ENCODE peak calls at places on chromosomes 5 and 9, in six cellular contexts. L, A, Y, S, H and J are unnamed samples. For H3K27me3, the result is how much of the 10 kb centered on the place peaks cover.

GRCh38 chr5:151042453-151043093 is 22.2 kb downstream of the GPX3 start:
- DNase-seq in L (no peak), A (no peak), Y (no peak), S (no peak), H (no peak), J (no peak)

GRCh38 chr9:36092509-36093215 is 43.9 kb upstream of the GLIPR2 start:
- DNase-seq in L (peak), A (no peak), Y (no peak), S (no peak), H (no peak), J (no peak)

GRCh38 chr9:88052446-88052845 is 78.1 kb upstream of the CDK20 start:
- DNase-seq in L (no peak), A (no peak), Y (no peak), S (no peak), H (no peak), J (no peak)

GRCh38 chr9:120676767-120677402 is 37.4 kb downstream of the MEGF9 start:
- DNase-seq in L (no peak), A (no peak), Y (no peak), S (no peak), H (no peak), J (no peak)

GRCh38 chr5:83494102-83494620 is 22.6 kb downstream of the VCAN start:
- DNase-seq in L (no peak), A (no peak), Y (no peak), S (no peak), H (no peak), J (no peak)

GRCh38 chr9:761155-761792 is 80.2 kb upstream of the DMRT1 start:
- DNase-seq in L (no peak), A (peak), Y (no peak), S (no peak), H (no peak), J (no peak)

GRCh38 chr5:139481580-139482049 is 943 bp downstream of the STING1 start:
- DNase-seq in L (no peak), A (no peak), Y (no peak), S (no peak), H (peak), J (no peak)

GRCh38 chr5:23303433-23303832 is 204.0 kb upstream of the PRDM9 start:
- DNase-seq in L (no peak), A (no peak), Y (no peak), S (no peak), H (no peak), J (no peak)

GRCh38 chr9:130938652-130939404 is at the start of gene FIBCD1:
- DNase-seq in L (no peak), A (no peak), Y (peak), S (no peak), H (peak), J (no peak)

GRCh38 chr5:83077662-83078261 is 415 bp downstream of the XRCC4 start:
- DNase-seq in L (no peak), A (peak), Y (no peak), S (no peak), H (no peak), J (no peak)

GRCh38 chr5:176436641-176437040 is 11.5 kb upstream of the FAF2 start:
- DNase-seq in L (no peak), A (peak), Y (no peak), S (no peak), H (no peak), J (no peak)

GRCh38 chr9:23683021-23683431 is 143.0 kb downstream of the ELAVL2 start:
- DNase-seq in L (no peak), A (no peak), Y (no peak), S (no peak), H (no peak), J (no peak)

GRCh38 chr5:155711882-155712281 is 615.1 kb upstream of the SGCD start:
- DNase-seq in L (no peak), A (no peak), Y (no peak), S (no peak), H (no peak), J (no peak)
- H3K27me3 ChIP-seq in L (under half), A (under half), Y (under half), S (under half), H (under half), J (under half)

GRCh38 chr5:10424124-10424731 is 17.5 kb upstream of the ROPN1L start:
- DNase-seq in L (no peak), A (peak), Y (peak), S (no peak), H (peak), J (no peak)
- TF ChIP-seq CTCF in L (peak), A (peak), Y (peak), S (peak), H (peak), J (peak)

GRCh38 chr9:75001719-75002421 is 26.2 kb downstream of the CARNMT1 start:
- DNase-seq in L (peak), A (peak), Y (peak), S (no peak), H (peak), J (peak)

GRCh38 chr9:75002422-75003023 is 25.6 kb downstream of the CARNMT1 start:
- DNase-seq in L (no peak), A (no peak), Y (no peak), S (no peak), H (no peak), J (no peak)

GRCh38 chr9:75000835-75001234 is 27.3 kb downstream of the CARNMT1 start:
- DNase-seq in L (no peak), A (no peak), Y (no peak), S (no peak), H (no peak), J (no peak)
- TF ChIP-seq SIN3A in L (no peak), A (no peak), Y (no peak), S (no peak), H (no peak), J (no peak)

GRCh38 chr9:112224401-112225289 is 49.5 kb upstream of the SUSD1 start:
- DNase-seq in L (no peak), A (no peak), Y (no peak), S (no peak), H (no peak), J (no peak)
- H3K27me3 ChIP-seq in L (under half), A (under half), Y (under half), S (under half), H (under half), J (under half)

GRCh38 chr5:68193481-68194036 is 22.0 kb upstream of the PIK3R1 start:
- DNase-seq in L (no peak), A (no peak), Y (no peak), S (no peak), H (no peak), J (no peak)

GRCh38 chr5:68189613-68190012 is 25.9 kb upstream of the PIK3R1 start:
- DNase-seq in L (no peak), A (no peak), Y (no peak), S (no peak), H (no peak), J (no peak)

GRCh38 chr5:68192679-68193060 is 22.9 kb upstream of the PIK3R1 start:
- DNase-seq in L (no peak), A (no peak), Y (no peak), S (no peak), H (no peak), J (no peak)

GRCh38 chr5:68187268-68188055 is 28.1 kb upstream of the PIK3R1 start:
- DNase-seq in L (no peak), A (no peak), Y (no peak), S (peak), H (peak), J (no peak)

GRCh38 chr5:68189171-68189570 is 26.4 kb upstream of the PIK3R1 start:
- DNase-seq in L (no peak), A (no peak), Y (no peak), S (no peak), H (no peak), J (no peak)
- TF ChIP-seq CTCF in L (no peak), A (no peak), Y (no peak), S (no peak), H (no peak), J (no peak)